ENCODE peak calls at places on chromosome 19, in five cellular contexts. V is fibroblast of villous mesenchyme, Q is fibroblast of pulmonary artery, H is cardiac fibroblast, C is mucosa of descending colon. K is an unnamed sample.
A peak's percentile ranks its signal among the peaks of the same experiment; 100 is the strongest.

GRCh38 chr19:11783767-11784166 is 14.6 kb upstream of the ZNF491 start:
- DNase-seq in V (no peak), Q (no peak), H (no peak), C (no peak), K (no peak)

GRCh38 chr19:45195764-45196163 is 17.2 kb downstream of the BLOC1S3 start:
- DNase-seq in V (no peak), Q (no peak), H (no peak), C (no peak), K (no peak)

GRCh38 chr19:42185281-42185680 is 32.2 kb downstream of the DEDD2 start:
- DNase-seq in V (no peak), Q (peak; percentile 40), H (peak; percentile 32), C (no peak), K (no peak)

GRCh38 chr19:15378529-15379082 is 981 bp downstream of the AKAP8 start:
- DNase-seq in V (peak; percentile 70), Q (peak; percentile 56), H (peak; percentile 58), C (peak; percentile 70), K (peak; percentile 38)

GRCh38 chr19:29665826-29666633 is 769 bp downstream of the PLEKHF1 start:
- DNase-seq in V (peak; percentile 64), Q (peak; percentile 70), H (peak; percentile 88), C (no peak), K (no peak)

GRCh38 chr19:1851581-1852293 is 3.5 kb upstream of the REXO1 start:
- DNase-seq in V (no peak), Q (no peak), H (no peak), C (peak; percentile 61), K (no peak)

GRCh38 chr19:29811125-29812079 is at the start of gene CCNE1:
- DNase-seq in V (peak; percentile 87), Q (peak; percentile 84), H (peak; percentile 92), C (peak; percentile 98), K (peak; percentile 80)

GRCh38 chr19:41325947-41326706 is 16.2 kb downstream of the CCDC97 start:
- DNase-seq in V (peak; percentile 84), Q (peak; percentile 62), H (no peak), C (no peak), K (peak; percentile 76)

GRCh38 chr19:8681345-8682021 is 17.1 kb downstream of the ACTL9 start:
- DNase-seq in V (no peak), Q (no peak), H (no peak), C (no peak), K (no peak)

GRCh38 chr19:36687214-36688056 is at the start of gene ZNF567:
- DNase-seq in V (peak; percentile 94), Q (peak; percentile 96), H (peak; percentile 96), C (peak; percentile 99), K (peak; percentile 95)

GRCh38 chr19:36685835-36686234 is 1.6 kb upstream of the ZNF567 start:
- DNase-seq in V (no peak), Q (no peak), H (no peak), C (no peak), K (no peak)

GRCh38 chr19:36686365-36687213 is 823 bp upstream of the ZNF567 start:
- DNase-seq in V (peak; percentile 7), Q (peak; percentile 14), H (peak; percentile 6), C (peak; percentile 36), K (peak; percentile 19)

DNA sequence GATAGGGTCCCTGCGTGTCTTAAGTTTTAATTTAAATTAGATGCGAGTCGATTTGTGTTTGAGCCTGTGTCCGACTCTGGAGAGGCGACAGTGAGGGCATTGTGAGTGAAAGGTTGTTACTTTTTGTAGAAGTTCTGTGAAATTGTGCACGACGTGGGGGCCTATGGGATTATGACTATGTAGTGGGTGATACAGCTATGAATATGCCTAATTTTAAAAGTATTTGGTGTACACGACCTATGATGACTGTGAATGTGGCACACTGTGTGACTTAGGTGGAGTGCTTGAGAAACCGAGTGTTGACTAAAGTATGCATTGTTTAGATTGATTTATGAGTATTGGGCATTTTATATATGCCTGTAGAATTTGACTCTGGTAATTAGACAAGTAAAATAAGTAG is 646 bp downstream of the ZNF567 start:
- DNase-seq in V (no peak), Q (no peak), H (no peak), C (no peak), K (no peak)
- TF ChIP-seq CTCF in V (no peak), Q (no peak), H (no peak), C (no peak), K (no peak)

GRCh38 chr19:35774274-35775045 is 904 bp upstream of the ARHGAP33 start:
- DNase-seq in V (no peak), Q (no peak), H (no peak), C (no peak), K (no peak)
- H3K4me3 ChIP-seq in V (peak overlapping the region; percentile 73), Q (peak overlapping the region; percentile 31), H (peak overlapping the region; percentile 8), C (no peak overlapping the region), K (no peak overlapping the region)

DNA sequence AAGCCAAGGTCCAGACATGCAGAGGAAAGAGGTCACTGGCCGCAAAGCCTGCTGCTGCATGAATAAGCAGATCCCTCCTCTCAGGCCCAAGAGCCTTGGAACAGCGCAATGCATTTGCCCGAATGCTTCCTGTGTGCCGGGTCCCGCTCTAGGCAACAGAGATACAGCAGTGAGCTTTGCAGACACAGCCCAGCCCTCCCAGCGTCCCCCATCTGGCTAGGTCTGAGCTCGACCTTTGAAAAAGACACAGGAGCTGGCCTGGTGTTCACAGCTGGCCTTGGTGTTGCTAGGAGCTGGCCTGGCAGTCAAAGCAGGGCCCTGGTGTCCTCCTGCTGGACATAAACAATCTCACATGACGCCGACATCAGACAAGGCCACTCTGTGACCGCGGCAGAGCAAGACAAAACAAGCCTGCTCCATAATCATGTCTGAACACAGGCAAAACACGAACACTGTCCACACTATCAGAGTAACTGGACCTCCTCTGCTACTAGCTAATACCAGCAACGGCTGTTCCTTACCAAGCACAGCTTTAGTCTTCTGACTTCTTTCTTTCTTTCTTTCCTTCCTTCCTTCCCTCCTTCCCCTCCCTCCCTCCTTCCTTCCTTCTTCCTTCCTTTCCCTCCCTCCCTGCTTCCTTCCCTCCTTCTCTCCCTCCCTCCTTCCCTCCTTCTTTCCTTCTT is 5.7 kb upstream of the PEX11G start:
- DNase-seq in V (peak; percentile 70), Q (peak; percentile 21), H (peak; percentile 52), C (no peak), K (no peak)
- TF ChIP-seq CTCF in V (peak; percentile 13), Q (no peak), H (peak; percentile 34), C (no peak), K (no peak)

GRCh38 chr19:50328257-50329145 is 676 bp downstream of the KCNC3 start:
- DNase-seq in V (no peak), Q (no peak), H (peak; percentile 2), C (peak; percentile 60), K (no peak)

GRCh38 chr19:50330365-50331078 is 1.3 kb upstream of the KCNC3 start:
- DNase-seq in V (peak; percentile 4), Q (peak; percentile 16), H (peak; percentile 41), C (peak; percentile 87), K (no peak)

GRCh38 chr19:50327461-50328256 is 1.5 kb downstream of the KCNC3 start:
- DNase-seq in V (no peak), Q (no peak), H (no peak), C (no peak), K (no peak)

GRCh38 chr19:50331187-50332013 is 2.2 kb upstream of the KCNC3 start:
- DNase-seq in V (no peak), Q (no peak), H (no peak), C (no peak), K (no peak)

DNA sequence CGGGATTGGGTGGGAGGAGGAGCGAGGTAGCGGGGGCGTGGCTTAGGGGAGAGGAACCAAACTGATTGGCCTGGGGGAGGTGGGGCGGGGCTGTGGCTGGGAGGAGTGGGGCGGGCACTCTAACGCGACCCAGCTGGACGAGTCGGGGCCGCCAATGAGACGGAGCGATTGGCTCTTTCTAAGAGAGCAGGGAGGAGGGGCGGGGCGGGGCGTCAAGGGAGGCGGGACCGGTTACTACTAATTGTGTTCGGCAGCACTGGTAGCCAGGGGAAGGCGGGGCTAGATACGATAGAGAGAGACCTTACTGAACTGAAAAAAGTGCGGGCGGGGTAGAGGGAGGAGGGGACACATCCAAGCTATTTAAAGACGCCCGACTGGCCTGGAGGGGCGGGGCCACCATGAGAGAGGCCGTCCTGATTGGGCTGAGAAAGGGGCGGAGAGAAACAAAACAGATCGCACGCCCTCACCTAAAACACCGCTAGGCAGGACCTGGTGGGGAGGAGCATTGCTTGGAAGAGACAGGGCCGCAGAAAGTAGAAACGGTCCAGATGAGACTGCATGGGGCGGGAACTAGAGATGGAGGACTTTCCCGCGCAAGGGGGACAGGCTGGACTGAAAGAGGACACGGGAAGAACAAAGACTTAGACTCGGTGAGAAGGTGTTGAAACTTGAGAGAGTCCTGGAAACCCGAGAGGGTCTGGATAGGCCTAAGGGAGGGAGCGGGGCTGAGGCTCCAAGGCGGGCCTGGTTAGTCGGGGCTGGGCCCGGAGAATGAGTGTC is at the start of gene KCNC3:
- DNase-seq in V (peak; percentile 89), Q (peak; percentile 94), H (peak; percentile 97), C (peak; percentile 98), K (peak; percentile 95)
- H3K4me3 ChIP-seq in V (peak within 1 kb of the TSS; percentile 25), Q (peak within 1 kb of the TSS; percentile 32), H (no peak within 1 kb of the TSS), C (no peak within 1 kb of the TSS), K (peak within 1 kb of the TSS; percentile 21)

DNA sequence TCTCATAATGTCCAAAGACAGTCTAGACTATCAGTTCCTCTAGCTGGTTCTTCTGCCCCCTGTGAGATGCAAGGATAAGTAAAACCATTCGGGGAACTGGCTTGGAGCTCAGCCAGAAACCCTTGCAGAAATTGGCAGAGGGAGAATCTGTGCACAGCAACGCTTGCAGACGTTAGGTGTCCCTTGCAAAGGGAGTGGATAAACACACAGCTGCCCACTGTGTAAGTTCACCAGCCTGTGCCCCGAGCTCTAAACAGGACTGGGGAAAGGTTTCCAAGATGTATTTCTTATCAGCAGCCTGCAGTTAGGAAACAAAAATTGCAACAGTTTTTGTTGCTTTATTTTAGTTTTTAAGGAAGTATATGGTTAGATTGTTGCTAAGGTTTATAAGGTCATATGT is 19.0 kb upstream of the ADGRE1 start:
- DNase-seq in V (no peak), Q (peak; percentile 3), H (peak; percentile 21), C (no peak), K (no peak)
- TF ChIP-seq CTCF in V (no peak), Q (no peak), H (no peak), C (no peak), K (no peak)